ENCODE peak calls at places on chromosomes 5 and 9, in nine cellular contexts. U, H, I, C, M, J, A, D and T are unnamed samples.

GRCh38 chr5:156155638-156156037 is 171.3 kb upstream of the SGCD start:
- DNase-seq in U (peak; percentile 15), H (no peak), I (no peak), C (no peak), M (no peak), J (no peak), A (no peak), D (no peak), T (no peak)

GRCh38 chr5:58274199-58274598 is 185.7 kb downstream of the PLK2 start:
- DNase-seq in U (no peak), H (no peak), I (no peak), C (no peak), M (peak; percentile 12), J (no peak), A (no peak), D (no peak), T (no peak)

GRCh38 chr9:82729991-82730390 is 333.0 kb downstream of the RASEF start:
- DNase-seq in U (no peak), H (no peak), I (no peak), C (no peak), M (no peak), J (no peak), A (no peak), D (no peak), T (no peak)

GRCh38 chr5:163105456-163105855 is 331.9 kb upstream of the CCNG1 start:
- DNase-seq in U (no peak), H (no peak), I (no peak), C (no peak), M (no peak), J (no peak), A (no peak), D (no peak), T (no peak)

GRCh38 chr9:105053209-105053652 is 125.3 kb upstream of the ABCA1 start:
- DNase-seq in U (no peak), H (peak; percentile 27), I (peak; percentile 64), C (no peak), M (peak; percentile 88), J (peak; percentile 66), A (peak; percentile 72), D (no peak), T (no peak)

GRCh38 chr5:96433066-96433447 is at the start of gene PCSK1:
- DNase-seq in U (no peak), H (no peak), I (no peak), C (no peak), M (no peak), J (no peak), A (no peak), D (peak; percentile 70), T (no peak)

GRCh38 chr5:3033033-3033755 is 281.7 kb upstream of the IRX2 start:
- DNase-seq in U (no peak), H (no peak), I (no peak), C (no peak), M (no peak), J (no peak), A (no peak), D (peak; percentile 23), T (no peak)

GRCh38 chr9:7118653-7119052 is 360.9 kb downstream of the KDM4C start:
- DNase-seq in U (no peak), H (no peak), I (no peak), C (no peak), M (no peak), J (no peak), A (no peak), D (no peak), T (no peak)

GRCh38 chr5:151104795-151105194 is 24.0 kb upstream of the TNIP1 start:
- DNase-seq in U (no peak), H (peak; percentile 58), I (no peak), C (no peak), M (peak; percentile 60), J (peak; percentile 91), A (peak; percentile 95), D (no peak), T (no peak)

GRCh38 chr9:137300607-137301085 is 1.4 kb downstream of the NRARP start:
- DNase-seq in U (no peak), H (no peak), I (no peak), C (no peak), M (peak; percentile 72), J (no peak), A (peak; percentile 66), D (peak; percentile 90), T (no peak)

GRCh38 chr5:29697786-29698414 is 1495.6 kb upstream of the CDH6 start:
- DNase-seq in U (no peak), H (no peak), I (no peak), C (no peak), M (no peak), J (no peak), A (no peak), D (peak; percentile 58), T (no peak)

GRCh38 chr5:173229966-173230740 is 4.9 kb downstream of the NKX2-5 start:
- DNase-seq in U (no peak), H (no peak), I (no peak), C (no peak), M (no peak), J (no peak), A (no peak), D (peak; percentile 27), T (peak; percentile 46)

GRCh38 chr9:126715382-126715781 is 89.5 kb upstream of the ZBTB43 start:
- DNase-seq in U (no peak), H (no peak), I (no peak), C (no peak), M (no peak), J (no peak), A (no peak), D (no peak), T (no peak)
- TF ChIP-seq CTCF in U (no peak), H (no peak), I (no peak), C (no peak), M (no peak), J (no peak), A (no peak), D (no peak), T (no peak)

GRCh38 chr5:126354857-126355731 is 68.1 kb upstream of the GRAMD2B start:
- DNase-seq in U (no peak), H (no peak), I (no peak), C (no peak), M (no peak), J (no peak), A (no peak), D (no peak), T (no peak)

GRCh38 chr5:126357585-126358342 is 65.4 kb upstream of the GRAMD2B start:
- DNase-seq in U (no peak), H (no peak), I (no peak), C (no peak), M (no peak), J (no peak), A (no peak), D (no peak), T (no peak)

GRCh38 chr5:126351138-126351537 is 72.1 kb upstream of the GRAMD2B start:
- DNase-seq in U (no peak), H (no peak), I (no peak), C (no peak), M (peak; percentile 68), J (peak; percentile 72), A (peak; percentile 76), D (no peak), T (no peak)

GRCh38 chr5:126355940-126356339 is 67.3 kb upstream of the GRAMD2B start:
- DNase-seq in U (no peak), H (no peak), I (no peak), C (no peak), M (no peak), J (no peak), A (no peak), D (no peak), T (no peak)

DNA sequence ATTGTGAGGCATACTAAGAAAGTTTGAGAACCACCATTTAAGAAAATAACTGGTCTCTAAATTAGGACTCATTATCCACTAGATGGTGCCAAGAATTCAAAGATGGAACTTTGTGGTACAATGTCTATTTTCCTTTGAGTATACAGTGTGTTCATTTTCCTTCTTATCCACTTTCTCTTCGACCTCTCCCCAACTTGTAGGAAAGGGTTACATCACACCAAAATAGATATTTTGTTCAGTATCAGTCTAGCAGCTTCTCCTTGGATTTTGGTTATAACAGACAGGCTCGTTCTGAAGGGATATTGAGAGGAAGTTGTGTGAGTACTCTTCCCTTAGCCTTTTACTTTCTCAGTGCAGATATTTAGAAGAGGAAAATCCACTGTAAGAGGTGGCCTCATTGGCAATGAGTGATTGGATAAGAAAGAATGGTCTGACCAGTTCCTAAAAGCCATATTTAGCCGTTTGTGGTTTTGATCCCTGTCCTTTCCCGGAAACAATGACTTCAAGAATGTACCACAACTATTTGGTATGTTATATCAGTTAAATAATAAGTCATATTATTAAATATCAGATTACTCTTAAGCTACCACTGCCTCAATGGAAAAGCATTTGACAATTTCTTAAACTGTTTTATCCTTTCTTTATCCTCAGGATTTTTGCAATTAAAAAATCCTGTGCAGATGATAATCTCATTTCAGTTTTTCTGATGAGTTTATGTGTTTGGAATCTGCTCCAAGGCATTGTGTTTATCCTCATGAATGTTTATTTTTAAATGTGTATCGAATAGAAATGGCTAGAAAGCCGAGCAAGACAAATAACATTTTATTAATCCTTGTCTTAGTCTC is 69.0 kb upstream of the GRAMD2B start:
- DNase-seq in U (peak; percentile 45), H (no peak), I (no peak), C (peak; percentile 88), M (peak; percentile 97), J (peak; percentile 96), A (peak; percentile 96), D (peak; percentile 49), T (no peak)
- TF ChIP-seq CTCF in U (peak; percentile 77), H (peak; percentile 75), I (peak; percentile 34), C (peak; percentile 46), M (peak; percentile 49), J (peak; percentile 45), A (no peak), D (peak; percentile 62), T (peak; percentile 94)

DNA sequence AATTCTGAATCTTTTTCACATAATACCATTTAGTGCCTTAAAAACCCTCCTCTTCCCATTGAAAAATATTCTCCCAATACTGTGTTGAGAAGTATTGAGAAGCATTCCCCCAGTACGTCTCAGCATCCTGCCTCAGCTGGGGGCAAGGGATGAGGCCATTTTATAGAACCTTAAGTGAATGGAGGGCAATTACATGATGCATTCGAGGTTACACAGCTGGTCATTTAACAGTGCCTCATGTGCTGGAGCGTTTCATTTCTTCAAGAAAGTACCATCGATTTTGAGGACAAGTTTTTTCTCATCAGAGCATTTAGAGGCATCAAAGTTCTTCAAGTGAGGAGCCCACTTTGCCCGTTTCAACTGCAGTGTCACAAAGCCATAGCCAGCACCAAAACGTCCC is 135.6 kb downstream of the DOCK2 start:
- DNase-seq in U (no peak), H (no peak), I (no peak), C (no peak), M (no peak), J (no peak), A (no peak), D (no peak), T (no peak)
- TF ChIP-seq CTCF in U (no peak), H (no peak), I (no peak), C (no peak), M (no peak), J (no peak), A (no peak), D (no peak), T (no peak)

DNA sequence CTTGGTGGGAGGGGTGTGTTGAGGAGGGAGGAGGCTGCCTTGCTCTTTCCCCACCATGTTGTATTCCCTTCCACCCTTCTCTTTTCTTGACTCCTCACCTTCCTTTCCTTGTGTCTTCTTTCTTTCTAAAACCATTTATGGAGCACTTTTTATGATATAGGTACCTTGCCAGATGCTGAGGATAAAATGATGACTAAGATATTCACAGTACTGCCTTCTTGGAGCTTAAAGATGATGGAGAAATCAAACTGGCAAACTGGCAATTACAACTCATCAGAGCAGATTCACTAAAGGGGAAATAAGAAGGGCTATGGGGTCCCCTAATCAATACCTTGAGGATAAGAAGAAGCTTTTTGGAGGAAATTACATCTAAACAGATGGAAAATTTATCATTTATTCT is 273.2 kb upstream of the MEF2C start:
- DNase-seq in U (no peak), H (no peak), I (no peak), C (no peak), M (no peak), J (no peak), A (no peak), D (no peak), T (no peak)
- TF ChIP-seq CTCF in U (no peak), H (no peak), I (no peak), C (no peak), M (no peak), J (no peak), A (no peak), D (no peak), T (no peak)